ENCODE peak calls at places on chromosomes 7 and 10, in nine cellular contexts. N is Kasumi-1; E is Panc1; U is B cell; R is thoracic aorta; V is activated CD4-positive, alpha-beta T cell treated with anti-CD3 and anti-CD28 coated beads for 24 hours; M is AG04450; C is brain microvascular endothelial cell; S is CD8-positive, alpha-beta T cell. P is an unnamed sample.

GRCh38 chr10:103021150-103021896 is 103.2 kb downstream of the CNNM2 start:
- DNase-seq in R (no peak), V (no peak), N (no peak), C (no peak), E (no peak), M (no peak), S (no peak), U (no peak), P (peak)

GRCh38 chr10:70589762-70590662 is 12.5 kb downstream of the PRF1 start:
- DNase-seq in N (no peak), M (peak), R (no peak), V (no peak), C (no peak), E (no peak), U (no peak), S (no peak), P (no peak)

GRCh38 chr10:103917326-103918052 is 495 bp downstream of the STN1 start:
- DNase-seq in C (peak), E (no peak), V (no peak), S (peak), U (no peak), R (no peak), N (peak), M (no peak), P (no peak)

GRCh38 chr7:155984609-155985405 is 172.5 kb upstream of the SHH start:
- DNase-seq in S (no peak), E (no peak), M (no peak), N (no peak), U (no peak), V (no peak), C (no peak), R (no peak), P (no peak)

GRCh38 chr10:44416021-44416758 is 31.3 kb upstream of the CXCL12 start:
- DNase-seq in V (no peak), M (no peak), E (no peak), U (no peak), N (no peak), C (no peak), R (no peak), S (no peak), P (no peak)

GRCh38 chr7:43700059-43700501 is 29.2 kb downstream of the COA1 start:
- DNase-seq in M (peak), C (no peak), R (no peak), U (peak), V (no peak), S (no peak), N (peak), E (peak), P (peak)

GRCh38 chr10:114232777-114233176 is 6.3 kb upstream of the VWA2 start:
- DNase-seq in N (no peak), M (no peak), E (no peak), C (no peak), R (no peak), V (no peak), U (no peak), S (no peak), P (no peak)

GRCh38 chr10:73648975-73649829 is 6.6 kb downstream of the SYNPO2L start:
- DNase-seq in C (peak), E (no peak), M (no peak), S (no peak), V (no peak), N (no peak), U (no peak), R (no peak), P (peak)

GRCh38 chr7:8360564-8361153 is 72.8 kb upstream of the NXPH1 start:
- DNase-seq in S (no peak), U (no peak), V (no peak), C (no peak), N (no peak), E (no peak), R (no peak), M (no peak), P (no peak)

GRCh38 chr10:119132521-119133345 is 28.8 kb downstream of the DENND10 start:
- DNase-seq in U (no peak), V (no peak), C (no peak), E (no peak), N (no peak), R (no peak), S (no peak), M (no peak), P (peak)

GRCh38 chr10:96720422-96721206 is at the start of gene PIK3AP1:
- DNase-seq in N (peak), C (no peak), R (no peak), S (peak), V (peak), M (no peak), U (peak), E (no peak), P (peak)

GRCh38 chr10:30178565-30178964 is 119.2 kb upstream of the JCAD start:
- DNase-seq in S (no peak), V (no peak), U (no peak), M (peak), C (peak), N (no peak), E (no peak), R (no peak), P (peak)

GRCh38 chr7:47587389-47587788 is 5.5 kb upstream of the TNS3 start:
- DNase-seq in C (no peak), U (no peak), S (no peak), V (no peak), R (no peak), N (no peak), E (no peak), M (no peak), P (no peak)

GRCh38 chr10:80579849-80580645 is 42.3 kb downstream of the SH2D4B start:
- DNase-seq in M (no peak), R (no peak), E (no peak), V (no peak), N (no peak), C (no peak), U (no peak), S (no peak), P (no peak)

GRCh38 chr10:113027230-113027573 is 77.2 kb downstream of the TCF7L2 start:
- DNase-seq in U (no peak), M (no peak), E (no peak), V (no peak), S (no peak), N (peak), C (no peak), R (no peak), P (no peak)

GRCh38 chr10:13338337-13339128 is 9.6 kb downstream of the SEPHS1 start:
- DNase-seq in M (no peak), U (no peak), N (no peak), E (no peak), R (no peak), V (no peak), C (no peak), S (no peak), P (no peak)

GRCh38 chr10:122374859-122375721 is 582 bp downstream of the PLEKHA1 start:
- DNase-seq in M (no peak), N (peak), E (no peak), R (no peak), C (peak), S (peak), U (peak), V (peak), P (peak)

GRCh38 chr10:110168601-110169481 is 38.6 kb upstream of the MXI1 start:
- DNase-seq in U (no peak), S (no peak), M (no peak), C (no peak), N (no peak), V (no peak), R (no peak), E (no peak), P (no peak)

GRCh38 chr10:96834121-96834520 is 2.0 kb downstream of the LCOR start:
- DNase-seq in V (no peak), E (no peak), M (no peak), C (no peak), U (no peak), R (no peak), N (no peak), S (no peak), P (no peak)

GRCh38 chr7:137360087-137360679 is 16.6 kb upstream of the PTN start:
- DNase-seq in S (no peak), R (no peak), M (no peak), V (no peak), N (peak), E (no peak), C (no peak), U (no peak), P (no peak)

GRCh38 chr7:139683137-139683871 is 94.5 kb downstream of the HIPK2 start:
- DNase-seq in S (no peak), N (no peak), E (no peak), V (no peak), C (peak), U (no peak), R (no peak), M (no peak), P (peak)

GRCh38 chr10:42955493-42955889 is 121.4 kb upstream of the RET start:
- DNase-seq in C (no peak), R (no peak), U (no peak), S (no peak), V (no peak), N (no peak), M (no peak), E (no peak), P (no peak)

GRCh38 chr10:90138844-90139243 is 437.5 kb downstream of the KIF20B start:
- DNase-seq in V (no peak), U (no peak), M (no peak), S (no peak), R (no peak), N (peak), C (peak), E (no peak), P (peak)

GRCh38 chr7:774161-775109 is 47.4 kb upstream of the PRKAR1B start:
- DNase-seq in U (peak), N (no peak), M (no peak), R (no peak), E (no peak), C (peak), V (peak), S (peak), P (peak)

GRCh38 chr10:113381906-113382562 is 170.8 kb upstream of the HABP2 start:
- DNase-seq in C (peak), V (no peak), N (peak), S (peak), R (no peak), M (no peak), E (no peak), U (peak), P (no peak)

GRCh38 chr10:68955414-68955785 is 570 bp upstream of the DDX21 start:
- DNase-seq in M (no peak), V (peak), E (no peak), N (peak), R (no peak), U (no peak), S (no peak), C (no peak), P (peak)

GRCh38 chr10:88411772-88412349 is 171.3 kb downstream of the RNLS start:
- DNase-seq in U (no peak), V (no peak), E (no peak), N (no peak), C (no peak), S (no peak), R (no peak), M (no peak), P (no peak)

GRCh38 chr10:133187091-133187905 is 27.3 kb downstream of the KNDC1 start:
- DNase-seq in U (no peak), R (no peak), V (no peak), S (no peak), N (no peak), E (no peak), M (no peak), C (no peak), P (no peak)

GRCh38 chr7:2886900-2887299 is 42.8 kb upstream of the GNA12 start:
- DNase-seq in C (peak), E (peak), V (no peak), N (peak), M (peak), S (peak), U (peak), R (no peak), P (peak)

GRCh38 chr7:39952791-39953190 is 2.7 kb downstream of the CDK13 start:
- DNase-seq in M (no peak), C (no peak), S (no peak), N (peak), R (no peak), E (no peak), V (no peak), U (no peak), P (peak)

GRCh38 chr10:72344932-72345331 is 9.8 kb downstream of the DNAJB12 start:
- DNase-seq in N (no peak), M (no peak), E (no peak), U (no peak), R (no peak), S (no peak), V (no peak), C (no peak), P (no peak)

GRCh38 chr7:77441046-77441445 is 24.9 kb upstream of the GSAP start:
- DNase-seq in U (no peak), C (no peak), N (no peak), V (no peak), R (no peak), E (no peak), S (no peak), M (no peak), P (no peak)

GRCh38 chr7:158814637-158815036 is 14.7 kb downstream of the ESYT2 start:
- DNase-seq in U (peak), N (no peak), R (no peak), E (no peak), C (no peak), S (peak), V (no peak), M (no peak), P (no peak)

GRCh38 chr7:106095634-106096033 is 16.5 kb downstream of the SYPL1 start:
- DNase-seq in M (no peak), V (no peak), C (no peak), N (no peak), S (no peak), R (no peak), E (no peak), U (no peak), P (no peak)

GRCh38 chr10:663844-664243 is 25.6 kb downstream of the DIP2C start:
- DNase-seq in R (no peak), V (no peak), S (no peak), N (no peak), M (no peak), C (no peak), E (no peak), U (no peak), P (no peak)